ENCODE peak calls at places on chromosome 22, in five cellular contexts. D is fibroblast of pulmonary artery, Y is sigmoid colon, W is choroid plexus epithelial cell, I is mesendoderm. S is an unnamed sample.

GRCh38 chr22:38870791-38871359 is 1.1 kb downstream of the CBX6 start:
- DNase-seq in D (no peak), Y (no peak), W (no peak), I (no peak), S (no peak)

GRCh38 chr22:37260939-37261338 is 16.9 kb upstream of the RAC2 start:
- DNase-seq in D (peak), Y (no peak), W (peak), I (peak), S (no peak)

GRCh38 chr22:43852605-43853327 is 9.5 kb downstream of the SULT4A1 start:
- DNase-seq in D (no peak), Y (peak), W (no peak), I (no peak), S (no peak)

GRCh38 chr22:46849951-46850350 is 87.5 kb downstream of the TBC1D22A start:
- DNase-seq in D (no peak), Y (no peak), W (no peak), I (no peak), S (no peak)

GRCh38 chr22:35540600-35541253 is at the start of gene RASD2:
- DNase-seq in D (no peak), Y (peak), W (no peak), I (peak), S (no peak)

GRCh38 chr22:33524511-33525270 is 395.6 kb downstream of the LARGE1 start:
- DNase-seq in D (no peak), Y (no peak), W (no peak), I (peak), S (no peak)

GRCh38 chr22:20088263-20088648 is 8.2 kb downstream of the DGCR8 start:
- DNase-seq in D (no peak), Y (no peak), W (no peak), I (no peak), S (no peak)

GRCh38 chr22:46355369-46355995 is 20.0 kb downstream of the TRMU start:
- DNase-seq in D (peak), Y (no peak), W (peak), I (peak), S (no peak)

GRCh38 chr22:20646377-20646776 is 127.5 kb upstream of the SERPIND1 start:
- DNase-seq in D (no peak), Y (no peak), W (no peak), I (no peak), S (no peak)

GRCh38 chr22:38144025-38144405 is 33.5 kb upstream of the BAIAP2L2 start:
- DNase-seq in D (no peak), Y (no peak), W (no peak), I (peak), S (no peak)

GRCh38 chr22:33288078-33288477 is 229.9 kb upstream of the SYN3 start:
- DNase-seq in D (no peak), Y (no peak), W (no peak), I (no peak), S (no peak)

GRCh38 chr22:40212126-40212525 is 34.4 kb downstream of the TNRC6B start:
- DNase-seq in D (no peak), Y (no peak), W (peak), I (no peak), S (no peak)

GRCh38 chr22:20253161-20253560 is 15.0 kb downstream of the RTN4R start:
- DNase-seq in D (no peak), Y (no peak), W (no peak), I (no peak), S (no peak)

GRCh38 chr22:17087176-17088131 is 2.7 kb downstream of the IL17RA start:
- DNase-seq in D (peak), Y (peak), W (peak), I (no peak), S (peak)

GRCh38 chr22:24230911-24231656 is 13.8 kb downstream of the GGT5 start:
- DNase-seq in D (no peak), Y (peak), W (no peak), I (peak), S (no peak)

GRCh38 chr22:38766076-38766777 is 10.4 kb upstream of the SUN2 start:
- DNase-seq in D (peak), Y (peak), W (peak), I (peak), S (no peak)

GRCh38 chr22:33842421-33843094 is 77.7 kb downstream of the LARGE1 start:
- DNase-seq in D (no peak), Y (no peak), W (no peak), I (no peak), S (peak)

GRCh38 chr22:21599053-21599893 is 30.5 kb downstream of the YDJC start:
- DNase-seq in D (no peak), Y (no peak), W (no peak), I (no peak), S (no peak)

GRCh38 chr22:20805972-20806471 is 32.1 kb downstream of the SERPIND1 start:
- DNase-seq in D (peak), Y (no peak), W (peak), I (peak), S (no peak)

GRCh38 chr22:22721681-22722309 is 77.4 kb downstream of the GGTLC2 start:
- DNase-seq in D (peak), Y (no peak), W (peak), I (no peak), S (peak)

GRCh38 chr22:35020517-35020916 is 45.4 kb upstream of the ISX start:
- DNase-seq in D (no peak), Y (no peak), W (no peak), I (no peak), S (no peak)

GRCh38 chr22:28297504-28297903 is 378.4 kb upstream of the PITPNB start:
- DNase-seq in D (no peak), Y (no peak), W (peak), I (no peak), S (peak)

GRCh38 chr22:31005535-31005934 is 36.5 kb downstream of the TUG1 start:
- DNase-seq in D (no peak), Y (no peak), W (no peak), I (no peak), S (no peak)

GRCh38 chr22:30948930-30949342 is 19.6 kb downstream of the MORC2 start:
- DNase-seq in D (no peak), Y (no peak), W (no peak), I (peak), S (no peak)

GRCh38 chr22:16717699-16718558 is 107.3 kb downstream of the XKR3 start:
- DNase-seq in D (no peak), Y (no peak), W (no peak), I (no peak), S (no peak)

GRCh38 chr22:49723478-49724029 is 104.1 kb downstream of the BRD1 start:
- DNase-seq in D (no peak), Y (no peak), W (no peak), I (no peak), S (no peak)

GRCh38 chr22:49724030-49724892 is 103.4 kb downstream of the BRD1 start:
- DNase-seq in D (no peak), Y (no peak), W (no peak), I (no peak), S (no peak)

GRCh38 chr22:49726022-49726681 is 101.5 kb downstream of the BRD1 start:
- DNase-seq in D (no peak), Y (no peak), W (no peak), I (no peak), S (no peak)

GRCh38 chr22:49725516-49725915 is 102.2 kb downstream of the BRD1 start:
- DNase-seq in D (no peak), Y (no peak), W (no peak), I (no peak), S (no peak)

GRCh38 chr22:49724893-49725489 is 102.7 kb downstream of the BRD1 start:
- DNase-seq in D (peak), Y (no peak), W (peak), I (peak), S (peak)
- H3K4me3 ChIP-seq in D (no peak), Y (peak), W (no peak), I (no peak), S (peak)

GRCh38 chr22:29722587-29722986 is 2.8 kb downstream of the CABP7 start:
- DNase-seq in D (no peak), Y (no peak), W (no peak), I (no peak), S (no peak)

GRCh38 chr22:29719894-29720645 is at the start of gene CABP7:
- DNase-seq in D (no peak), Y (no peak), W (no peak), I (no peak), S (no peak)

GRCh38 chr22:29718949-29719893 is 582 bp upstream of the CABP7 start:
- DNase-seq in D (no peak), Y (no peak), W (no peak), I (no peak), S (no peak)

GRCh38 chr22:29722151-29722550 is 2.3 kb downstream of the CABP7 start:
- DNase-seq in D (no peak), Y (no peak), W (no peak), I (no peak), S (no peak)

GRCh38 chr22:29720824-29721323 is 1.1 kb downstream of the CABP7 start:
- DNase-seq in D (no peak), Y (no peak), W (no peak), I (no peak), S (no peak)
- H3K4me3 ChIP-seq in D (no peak), Y (peak), W (no peak), I (no peak), S (no peak)

GRCh38 chr22:42601879-42602465 is 12.7 kb downstream of the POLDIP3 start:
- DNase-seq in D (no peak), Y (no peak), W (no peak), I (no peak), S (no peak)

GRCh38 chr22:42596376-42596775 is 18.3 kb downstream of the POLDIP3 start:
- DNase-seq in D (peak), Y (no peak), W (peak), I (no peak), S (no peak)

GRCh38 chr22:42595434-42595833 is 19.2 kb downstream of the POLDIP3 start:
- DNase-seq in D (peak), Y (no peak), W (no peak), I (no peak), S (no peak)

GRCh38 chr22:42591987-42592386 is 22.7 kb downstream of the POLDIP3 start:
- DNase-seq in D (no peak), Y (no peak), W (no peak), I (no peak), S (no peak)

GRCh38 chr22:42596863-42597530 is 17.7 kb downstream of the POLDIP3 start:
- DNase-seq in D (no peak), Y (no peak), W (no peak), I (no peak), S (no peak)
- H3K4me3 ChIP-seq in D (no peak), Y (no peak), W (no peak), I (no peak), S (no peak)

GRCh38 chr22:29315286-29316195 is at the start of gene RASL10A:
- DNase-seq in D (no peak), Y (no peak), W (no peak), I (no peak), S (no peak)
- H3K4me3 ChIP-seq in D (no peak), Y (peak), W (peak), I (no peak), S (no peak)

DNA sequence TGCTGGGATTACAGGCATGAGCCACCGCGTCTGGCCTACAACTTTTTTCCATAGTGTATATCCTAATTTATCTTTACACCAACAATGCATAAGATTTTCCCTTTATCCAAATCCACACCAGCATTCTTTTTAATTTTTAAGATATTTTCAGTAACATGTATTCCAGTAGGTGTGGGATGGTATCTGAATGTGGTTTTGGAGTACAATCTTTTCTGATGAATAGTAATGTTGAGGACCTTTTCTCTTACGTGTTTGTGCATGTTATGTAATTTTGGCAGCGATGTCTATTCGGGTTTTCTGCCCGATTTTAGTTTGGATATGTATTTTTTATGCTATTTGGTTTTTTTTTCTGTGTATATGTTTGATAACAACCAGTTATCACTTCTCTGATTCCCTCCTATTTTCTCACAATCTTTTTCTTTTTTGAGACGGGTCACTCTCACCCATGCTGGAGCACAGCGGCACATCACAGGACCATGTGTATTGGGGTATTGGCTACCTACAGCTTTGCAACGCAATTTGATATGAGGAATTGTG is 114.6 kb upstream of the GRK3 start:
- DNase-seq in D (no peak), Y (no peak), W (no peak), I (no peak), S (no peak)
- H3K4me3 ChIP-seq in D (peak), Y (no peak), W (no peak), I (no peak), S (no peak)

GRCh38 chr22:50178871-50179869 is 6.5 kb upstream of the TRABD start:
- DNase-seq in D (no peak), Y (peak), W (no peak), I (no peak), S (no peak)

GRCh38 chr22:50178471-50178864 is 7.2 kb upstream of the TRABD start:
- DNase-seq in D (no peak), Y (peak), W (no peak), I (no peak), S (no peak)

GRCh38 chr22:50180727-50181521 is 4.8 kb upstream of the TRABD start:
- DNase-seq in D (no peak), Y (peak), W (no peak), I (no peak), S (no peak)

GRCh38 chr22:50182176-50183081 is 3.3 kb upstream of the TRABD start:
- DNase-seq in D (no peak), Y (no peak), W (no peak), I (no peak), S (no peak)

GRCh38 chr22:50179937-50180726 is 5.6 kb upstream of the TRABD start:
- DNase-seq in D (no peak), Y (peak), W (no peak), I (no peak), S (no peak)
- H3K4me3 ChIP-seq in D (no peak), Y (no peak), W (no peak), I (no peak), S (no peak)

S was measured in GM12864.